ENCODE peak calls at places on chromosome 7, in six cellular contexts. C is activated T-helper 1 cell treated with anti-CD3 and anti-CD28 coated beads, Interleukin-2, amount 50 U/mL, for 16 hours; B is HuH-7.5; V is skeletal muscle cell; G is CD8-positive, alpha-beta T cell; H is T-helper 9 cell. F is an unnamed sample.

GRCh38 chr7:134016223-134016941 is 110.8 kb upstream of the LRGUK start:
- DNase-seq in C (no peak), B (peak), V (no peak), G (no peak), H (no peak), F (no peak)

GRCh38 chr7:151366872-151367207 is 25.2 kb downstream of the NUB1 start:
- DNase-seq in C (no peak), B (no peak), V (peak), G (no peak), H (no peak), F (no peak)

GRCh38 chr7:73669316-73669715 is 1.7 kb downstream of the VPS37D start:
- DNase-seq in C (no peak), B (no peak), V (no peak), G (no peak), H (no peak), F (no peak)

GRCh38 chr7:96870201-96870600 is 135.2 kb upstream of the DLX6 start:
- DNase-seq in C (no peak), B (no peak), V (no peak), G (no peak), H (no peak), F (no peak)

GRCh38 chr7:137670521-137671064 is 176.2 kb downstream of the DGKI start:
- DNase-seq in C (no peak), B (no peak), V (peak), G (no peak), H (no peak), F (no peak)

GRCh38 chr7:74042746-74043522 is 15.0 kb downstream of the ELN start:
- DNase-seq in C (no peak), B (no peak), V (no peak), G (no peak), H (no peak), F (no peak)

GRCh38 chr7:21345361-21345760 is 82.5 kb upstream of the SP4 start:
- DNase-seq in C (no peak), B (no peak), V (no peak), G (no peak), H (no peak), F (no peak)

GRCh38 chr7:99030145-99030856 is 113.6 kb downstream of the SMURF1 start:
- DNase-seq in C (no peak), B (no peak), V (no peak), G (no peak), H (no peak), F (no peak)

GRCh38 chr7:119890631-119891030 is 382.3 kb upstream of the KCND2 start:
- DNase-seq in C (no peak), B (no peak), V (no peak), G (no peak), H (no peak), F (no peak)

F was measured in CD4-positive, alpha-beta T cell.